ENCODE peak calls at places on chromosomes 12 and 14, in eight cellular contexts. One of them, this sample, is unnamed.

GRCh38 chr14:49954171-49954631 is 61.3 kb downstream of the ARF6 start:
- DNase-seq in suprapubic skin: no peak
- DNase-seq in lower leg skin: peak; percentile 60
- DNase-seq in prostate gland: no peak
- DNase-seq in breast epithelium: no peak
- DNase-seq in heart left ventricle: no peak
- DNase-seq in uterus: no peak
- DNase-seq in stomach: no peak
- DNase-seq in this sample: no peak

GRCh38 chr12:104090685-104091084 is 26.4 kb downstream of the HCFC2 start:
- DNase-seq in stomach: no peak
- DNase-seq in breast epithelium: no peak
- DNase-seq in prostate gland: peak; percentile 43
- DNase-seq in heart left ventricle: no peak
- DNase-seq in suprapubic skin: no peak
- DNase-seq in lower leg skin: no peak
- DNase-seq in uterus: no peak
- DNase-seq in this sample: no peak

GRCh38 chr14:78927261-78927660 is 757.1 kb downstream of the NRXN3 start:
- DNase-seq in suprapubic skin: no peak
- DNase-seq in prostate gland: no peak
- DNase-seq in uterus: no peak
- DNase-seq in stomach: no peak
- DNase-seq in breast epithelium: no peak
- DNase-seq in lower leg skin: no peak
- DNase-seq in heart left ventricle: no peak
- DNase-seq in this sample: no peak

GRCh38 chr12:56155256-56155845 is 2.8 kb upstream of the MYL6 start:
- DNase-seq in lower leg skin: no peak
- DNase-seq in breast epithelium: no peak
- DNase-seq in stomach: no peak
- DNase-seq in heart left ventricle: no peak
- DNase-seq in suprapubic skin: no peak
- DNase-seq in uterus: no peak
- DNase-seq in prostate gland: no peak
- DNase-seq in this sample: no peak

GRCh38 chr14:93332032-93332852 is 594 bp downstream of the BTBD7 start:
- DNase-seq in prostate gland: peak; percentile 42
- DNase-seq in heart left ventricle: peak; percentile 69
- DNase-seq in stomach: peak; percentile 74
- DNase-seq in uterus: peak; percentile 47
- DNase-seq in lower leg skin: peak; percentile 88
- DNase-seq in breast epithelium: no peak
- DNase-seq in suprapubic skin: no peak
- DNase-seq in this sample: no peak

GRCh38 chr14:78947681-78948080 is 777.5 kb downstream of the NRXN3 start:
- DNase-seq in stomach: no peak
- DNase-seq in suprapubic skin: no peak
- DNase-seq in lower leg skin: no peak
- DNase-seq in heart left ventricle: no peak
- DNase-seq in breast epithelium: no peak
- DNase-seq in uterus: no peak
- DNase-seq in prostate gland: no peak
- DNase-seq in this sample: no peak

GRCh38 chr12:62332598-62332997 is 72.4 kb downstream of the USP15 start:
- DNase-seq in breast epithelium: no peak
- DNase-seq in suprapubic skin: no peak
- DNase-seq in stomach: no peak
- DNase-seq in uterus: no peak
- DNase-seq in prostate gland: no peak
- DNase-seq in heart left ventricle: no peak
- DNase-seq in lower leg skin: no peak
- DNase-seq in this sample: no peak

GRCh38 chr14:53149656-53150319 is 3.3 kb downstream of the DDHD1 start:
- DNase-seq in lower leg skin: no peak
- DNase-seq in prostate gland: no peak
- DNase-seq in uterus: no peak
- DNase-seq in breast epithelium: no peak
- DNase-seq in stomach: no peak
- DNase-seq in suprapubic skin: no peak
- DNase-seq in heart left ventricle: no peak
- DNase-seq in this sample: no peak

GRCh38 chr14:89293349-89293916 is 123.6 kb downstream of the FOXN3 start:
- DNase-seq in prostate gland: no peak
- DNase-seq in stomach: no peak
- DNase-seq in breast epithelium: no peak
- DNase-seq in heart left ventricle: no peak
- DNase-seq in uterus: no peak
- DNase-seq in lower leg skin: no peak
- DNase-seq in suprapubic skin: no peak
- DNase-seq in this sample: no peak

GRCh38 chr12:6346942-6347341 is 5.1 kb upstream of the TNFRSF1A start:
- DNase-seq in stomach: no peak
- DNase-seq in lower leg skin: no peak
- DNase-seq in prostate gland: no peak
- DNase-seq in breast epithelium: no peak
- DNase-seq in uterus: no peak
- DNase-seq in heart left ventricle: no peak
- DNase-seq in suprapubic skin: no peak
- DNase-seq in this sample: no peak

GRCh38 chr12:6346235-6346832 is 4.5 kb upstream of the TNFRSF1A start:
- DNase-seq in suprapubic skin: no peak
- DNase-seq in heart left ventricle: no peak
- DNase-seq in lower leg skin: no peak
- DNase-seq in uterus: no peak
- DNase-seq in prostate gland: no peak
- DNase-seq in stomach: no peak
- DNase-seq in breast epithelium: no peak
- DNase-seq in this sample: no peak

GRCh38 chr12:6345319-6346071 is 3.6 kb upstream of the TNFRSF1A start:
- DNase-seq in prostate gland: no peak
- DNase-seq in suprapubic skin: no peak
- DNase-seq in heart left ventricle: peak; percentile 33
- DNase-seq in stomach: peak; percentile 57
- DNase-seq in uterus: peak; percentile 69
- DNase-seq in lower leg skin: no peak
- DNase-seq in breast epithelium: no peak
- DNase-seq in this sample: no peak

GRCh38 chr12:6351622-6352021 is 9.7 kb upstream of the TNFRSF1A start:
- DNase-seq in suprapubic skin: no peak
- DNase-seq in lower leg skin: no peak
- DNase-seq in prostate gland: no peak
- DNase-seq in breast epithelium: no peak
- DNase-seq in uterus: no peak
- DNase-seq in stomach: no peak
- DNase-seq in heart left ventricle: no peak
- DNase-seq in this sample: no peak

DNA sequence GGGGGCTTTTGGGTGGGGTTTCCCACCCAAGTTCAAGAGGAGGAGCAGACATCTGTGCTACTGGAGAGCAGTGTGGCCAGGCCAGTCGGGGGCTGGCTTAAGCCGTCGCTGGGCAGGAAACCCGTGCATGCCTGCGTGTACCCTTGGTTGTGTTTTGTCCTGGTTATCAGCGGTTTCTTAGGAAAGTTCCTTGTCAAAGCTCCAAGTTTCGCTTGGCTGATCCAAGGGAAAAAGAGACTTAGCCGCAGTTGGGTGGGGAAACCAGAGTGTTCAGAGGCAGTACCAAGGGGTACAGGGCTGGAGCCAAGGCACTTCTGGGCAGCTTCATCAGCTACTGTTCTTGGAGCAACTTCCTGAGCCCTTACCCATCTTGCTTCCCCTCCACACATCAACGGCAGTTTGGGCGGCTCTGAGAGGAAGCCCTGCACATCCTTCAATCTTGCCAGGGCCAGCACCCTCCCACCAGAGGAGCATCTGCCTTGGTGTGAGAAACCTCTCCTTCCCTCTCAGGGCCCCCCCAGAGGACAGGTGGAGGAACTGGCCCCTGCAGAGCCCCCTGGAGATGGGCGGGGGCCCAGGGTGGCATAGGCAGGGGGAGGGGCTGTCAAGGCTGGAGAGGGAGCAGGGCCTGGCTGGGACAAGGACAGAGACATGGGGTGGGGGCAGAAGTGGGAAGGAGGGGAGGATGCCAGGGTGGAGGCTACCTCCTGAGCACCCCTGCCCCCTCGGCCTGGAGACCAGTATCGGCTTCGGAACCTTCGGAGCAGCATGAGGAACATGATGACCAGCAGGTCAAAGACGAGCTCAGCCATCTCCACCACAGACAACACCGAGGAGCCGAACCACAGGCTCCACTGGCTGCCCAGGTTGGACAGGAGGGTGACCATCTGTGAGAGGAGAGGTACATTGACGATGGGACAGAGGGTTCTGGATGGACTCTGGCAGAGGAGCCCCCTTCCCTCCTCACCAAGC is 5.8 kb upstream of the TNFRSF1A start:
- DNase-seq in breast epithelium: peak; percentile 39
- DNase-seq in suprapubic skin: no peak
- DNase-seq in uterus: peak; percentile 69
- DNase-seq in heart left ventricle: peak; percentile 64
- DNase-seq in lower leg skin: peak; percentile 90
- DNase-seq in prostate gland: no peak
- DNase-seq in stomach: peak; percentile 83
- DNase-seq in this sample: no peak
- TF ChIP-seq POLR2A in breast epithelium: no peak
- TF ChIP-seq POLR2A in suprapubic skin: no peak
- TF ChIP-seq POLR2A in uterus: peak; percentile 33
- TF ChIP-seq POLR2A in heart left ventricle: peak; percentile 42
- TF ChIP-seq POLR2A in lower leg skin: no peak
- TF ChIP-seq POLR2A in prostate gland: no peak
- TF ChIP-seq POLR2A in stomach: no peak
- TF ChIP-seq POLR2A in this sample: no peak

GRCh38 chr12:51361419-51362016 is 15.0 kb upstream of the CELA1 start:
- DNase-seq in stomach: no peak
- DNase-seq in lower leg skin: no peak
- DNase-seq in prostate gland: no peak
- DNase-seq in uterus: no peak
- DNase-seq in breast epithelium: no peak
- DNase-seq in heart left ventricle: no peak
- DNase-seq in suprapubic skin: no peak
- DNase-seq in this sample: no peak
- TF ChIP-seq CTCF in stomach: no peak
- TF ChIP-seq CTCF in lower leg skin: no peak
- TF ChIP-seq CTCF in prostate gland: no peak
- TF ChIP-seq CTCF in uterus: no peak
- TF ChIP-seq CTCF in breast epithelium: no peak
- TF ChIP-seq CTCF in heart left ventricle: no peak
- TF ChIP-seq CTCF in suprapubic skin: no peak
- TF ChIP-seq CTCF in this sample: no peak

GRCh38 chr14:73741876-73742519 is 27.8 kb upstream of the PNMA1 start:
- DNase-seq in suprapubic skin: no peak
- DNase-seq in breast epithelium: no peak
- DNase-seq in lower leg skin: peak; percentile 89
- DNase-seq in heart left ventricle: no peak
- DNase-seq in stomach: no peak
- DNase-seq in prostate gland: no peak
- DNase-seq in uterus: no peak
- DNase-seq in this sample: no peak
- TF ChIP-seq POLR2A in suprapubic skin: no peak
- TF ChIP-seq POLR2A in breast epithelium: no peak
- TF ChIP-seq POLR2A in lower leg skin: no peak
- TF ChIP-seq POLR2A in heart left ventricle: no peak
- TF ChIP-seq POLR2A in stomach: no peak
- TF ChIP-seq POLR2A in prostate gland: no peak
- TF ChIP-seq POLR2A in uterus: no peak
- TF ChIP-seq POLR2A in this sample: no peak

GRCh38 chr14:96284008-96284407 is 28.0 kb downstream of the BDKRB1 start:
- DNase-seq in uterus: no peak
- DNase-seq in heart left ventricle: no peak
- DNase-seq in lower leg skin: no peak
- DNase-seq in suprapubic skin: no peak
- DNase-seq in stomach: no peak
- DNase-seq in prostate gland: no peak
- DNase-seq in breast epithelium: no peak
- DNase-seq in this sample: no peak

GRCh38 chr14:96281486-96281885 is 25.5 kb downstream of the BDKRB1 start:
- DNase-seq in suprapubic skin: no peak
- DNase-seq in breast epithelium: no peak
- DNase-seq in uterus: no peak
- DNase-seq in stomach: no peak
- DNase-seq in heart left ventricle: no peak
- DNase-seq in lower leg skin: no peak
- DNase-seq in prostate gland: no peak
- DNase-seq in this sample: no peak

GRCh38 chr14:96277890-96278289 is 21.9 kb downstream of the BDKRB1 start:
- DNase-seq in prostate gland: no peak
- DNase-seq in stomach: no peak
- DNase-seq in uterus: no peak
- DNase-seq in heart left ventricle: no peak
- DNase-seq in lower leg skin: no peak
- DNase-seq in breast epithelium: no peak
- DNase-seq in suprapubic skin: no peak
- DNase-seq in this sample: no peak

GRCh38 chr14:96279564-96279963 is 23.6 kb downstream of the BDKRB1 start:
- DNase-seq in breast epithelium: no peak
- DNase-seq in uterus: no peak
- DNase-seq in lower leg skin: no peak
- DNase-seq in prostate gland: no peak
- DNase-seq in stomach: no peak
- DNase-seq in heart left ventricle: no peak
- DNase-seq in suprapubic skin: no peak
- DNase-seq in this sample: no peak

GRCh38 chr14:96280104-96280503 is 24.1 kb downstream of the BDKRB1 start:
- DNase-seq in uterus: no peak
- DNase-seq in prostate gland: no peak
- DNase-seq in breast epithelium: no peak
- DNase-seq in heart left ventricle: no peak
- DNase-seq in suprapubic skin: no peak
- DNase-seq in stomach: no peak
- DNase-seq in lower leg skin: no peak
- DNase-seq in this sample: no peak
- TF ChIP-seq CTCF in uterus: no peak
- TF ChIP-seq CTCF in prostate gland: no peak
- TF ChIP-seq CTCF in breast epithelium: no peak
- TF ChIP-seq CTCF in heart left ventricle: no peak
- TF ChIP-seq CTCF in suprapubic skin: no peak
- TF ChIP-seq CTCF in stomach: no peak
- TF ChIP-seq CTCF in lower leg skin: no peak
- TF ChIP-seq CTCF in this sample: no peak

DNA sequence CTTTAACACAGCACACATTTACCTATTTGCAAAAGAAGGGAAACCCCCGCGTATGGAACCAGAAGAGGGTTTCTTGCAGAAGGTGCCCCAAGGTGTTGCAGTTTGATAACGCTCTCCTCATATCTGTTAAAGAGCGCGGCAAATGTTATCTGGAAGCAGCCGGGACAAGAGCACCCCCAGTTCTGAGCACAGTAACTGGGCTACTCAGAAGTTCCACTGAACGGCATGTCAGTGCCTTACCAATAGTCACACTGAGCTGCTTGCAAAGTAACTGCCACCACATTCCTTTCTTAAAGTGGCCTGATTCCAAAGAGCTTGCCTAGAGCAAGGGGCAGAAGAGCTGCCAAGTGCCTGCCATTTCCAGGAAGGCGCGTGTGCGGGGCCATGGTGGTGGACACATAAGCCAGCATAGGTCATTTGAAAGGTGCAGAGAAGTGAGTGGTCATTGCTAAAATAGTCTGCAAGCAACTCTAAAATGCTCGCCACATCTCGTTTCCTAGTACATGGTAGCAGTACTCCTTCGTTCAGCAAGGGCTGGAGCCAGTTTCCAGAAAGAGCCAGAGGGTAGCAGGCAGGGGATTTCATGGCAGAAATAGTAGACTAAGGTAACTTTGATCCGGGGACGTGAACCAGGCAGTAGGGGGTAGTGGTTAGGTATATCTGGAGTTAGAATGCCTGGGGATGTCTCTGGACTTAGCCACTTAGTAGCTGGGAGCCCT is 37.8 kb downstream of the SPTB start:
- DNase-seq in suprapubic skin: no peak
- DNase-seq in breast epithelium: no peak
- DNase-seq in stomach: no peak
- DNase-seq in uterus: no peak
- DNase-seq in heart left ventricle: peak; percentile 53
- DNase-seq in prostate gland: no peak
- DNase-seq in lower leg skin: peak; percentile 39
- DNase-seq in this sample: no peak
- TF ChIP-seq POLR2A in suprapubic skin: no peak
- TF ChIP-seq POLR2A in breast epithelium: no peak
- TF ChIP-seq POLR2A in stomach: no peak
- TF ChIP-seq POLR2A in uterus: no peak
- TF ChIP-seq POLR2A in heart left ventricle: peak; percentile 16
- TF ChIP-seq POLR2A in prostate gland: no peak
- TF ChIP-seq POLR2A in lower leg skin: no peak
- TF ChIP-seq POLR2A in this sample: no peak

This sample was measured in esophagus squamous epithelium.